ENCODE peak calls at places on chromosomes 11 and 22, in ten cellular contexts. B, E, M, Q, N, Y, R, X, T and V are unnamed samples.

GRCh38 chr11:126607374-126607773 is 251.9 kb downstream of the ST3GAL4 start:
- DNase-seq in B (peak), E (peak), M (peak), Q (no peak), N (peak), Y (peak), R (peak), X (no peak), T (peak), V (no peak)

GRCh38 chr22:44752285-44753188 is at the start of gene ARHGAP8:
- DNase-seq in B (no peak), E (no peak), M (no peak), Q (peak), N (peak), Y (no peak), R (peak), X (no peak), T (no peak), V (no peak)

GRCh38 chr11:121563003-121563402 is 110.2 kb upstream of the SORL1-AS1 start:
- DNase-seq in B (no peak), E (no peak), M (no peak), Q (no peak), N (no peak), Y (no peak), R (no peak), X (no peak), T (no peak), V (no peak)

GRCh38 chr11:128860571-128861361 is 6.3 kb downstream of the KCNJ1 start:
- DNase-seq in B (no peak), E (peak), M (peak), Q (no peak), N (no peak), Y (no peak), R (no peak), X (no peak), T (no peak), V (no peak)

GRCh38 chr22:42978453-42979103 is 36.4 kb downstream of the PACSIN2 start:
- DNase-seq in B (no peak), E (no peak), M (peak), Q (no peak), N (no peak), Y (no peak), R (no peak), X (no peak), T (peak), V (no peak)

GRCh38 chr11:11553595-11553994 is 68.2 kb downstream of the GALNT18 start:
- DNase-seq in B (no peak), E (no peak), M (no peak), Q (no peak), N (peak), Y (no peak), R (peak), X (no peak), T (no peak), V (no peak)

GRCh38 chr22:35229865-35230264 is 27.4 kb upstream of the HMGXB4 start:
- DNase-seq in B (no peak), E (no peak), M (no peak), Q (no peak), N (no peak), Y (no peak), R (no peak), X (no peak), T (no peak), V (no peak)

GRCh38 chr11:134512791-134513538 is 100.9 kb upstream of the B3GAT1 start:
- DNase-seq in B (no peak), E (no peak), M (no peak), Q (no peak), N (no peak), Y (no peak), R (no peak), X (no peak), T (peak), V (no peak)

GRCh38 chr11:33770236-33770635 is 4.1 kb downstream of the FBXO3 start:
- DNase-seq in B (no peak), E (no peak), M (no peak), Q (no peak), N (no peak), Y (no peak), R (no peak), X (no peak), T (no peak), V (no peak)

GRCh38 chr11:24521586-24521985 is 24.7 kb downstream of the LUZP2 start:
- DNase-seq in B (no peak), E (no peak), M (no peak), Q (no peak), N (no peak), Y (no peak), R (no peak), X (no peak), T (no peak), V (no peak)

GRCh38 chr22:43376765-43377485 is 33.8 kb upstream of the SCUBE1 start:
- DNase-seq in B (peak), E (no peak), M (no peak), Q (no peak), N (peak), Y (no peak), R (peak), X (no peak), T (peak), V (no peak)

GRCh38 chr22:30680998-30681770 is 13.5 kb upstream of the OSBP2 start:
- DNase-seq in B (peak), E (no peak), M (no peak), Q (no peak), N (no peak), Y (no peak), R (no peak), X (no peak), T (no peak), V (no peak)

GRCh38 chr11:44894217-44894617 is 56.5 kb downstream of the TP53I11 start:
- DNase-seq in B (peak), E (peak), M (peak), Q (peak), N (peak), Y (peak), R (peak), X (no peak), T (no peak), V (no peak)

GRCh38 chr22:43474161-43475101 is 62.6 kb downstream of the MPPED1 start:
- DNase-seq in B (peak), E (no peak), M (no peak), Q (peak), N (no peak), Y (no peak), R (no peak), X (no peak), T (no peak), V (no peak)

GRCh38 chr11:22244986-22245592 is 52.2 kb downstream of the ANO5 start:
- DNase-seq in B (peak), E (peak), M (peak), Q (no peak), N (peak), Y (peak), R (peak), X (no peak), T (no peak), V (no peak)

GRCh38 chr11:109347304-109347703 is 74.7 kb upstream of the C11orf87 start:
- DNase-seq in B (no peak), E (no peak), M (no peak), Q (no peak), N (no peak), Y (no peak), R (no peak), X (no peak), T (no peak), V (no peak)

GRCh38 chr11:34331329-34331728 is 26.5 kb downstream of the ABTB2 start:
- DNase-seq in B (no peak), E (peak), M (peak), Q (no peak), N (no peak), Y (no peak), R (no peak), X (no peak), T (no peak), V (no peak)

GRCh38 chr11:1623716-1624115 is 1.8 kb upstream of the KRTAP5-4 start:
- DNase-seq in B (no peak), E (no peak), M (no peak), Q (peak), N (no peak), Y (no peak), R (no peak), X (no peak), T (no peak), V (no peak)

GRCh38 chr11:96713301-96713700 is 323.5 kb downstream of the JRKL start:
- DNase-seq in B (no peak), E (no peak), M (no peak), Q (no peak), N (no peak), Y (no peak), R (no peak), X (no peak), T (no peak), V (no peak)

GRCh38 chr11:8260202-8260996 is 3.3 kb downstream of the LMO1 start:
- DNase-seq in B (no peak), E (no peak), M (no peak), Q (peak), N (no peak), Y (no peak), R (no peak), X (no peak), T (peak), V (no peak)

GRCh38 chr11:10072142-10072541 is 221.9 kb downstream of the SBF2 start:
- DNase-seq in B (no peak), E (no peak), M (peak), Q (no peak), N (no peak), Y (no peak), R (no peak), X (no peak), T (no peak), V (no peak)

GRCh38 chr22:47115518-47115890 is 353.1 kb downstream of the TBC1D22A start:
- DNase-seq in B (no peak), E (no peak), M (no peak), Q (no peak), N (no peak), Y (no peak), R (no peak), X (no peak), T (no peak), V (no peak)

GRCh38 chr11:71442880-71443279 is 5.3 kb downstream of the DHCR7 start:
- DNase-seq in B (no peak), E (no peak), M (no peak), Q (no peak), N (no peak), Y (no peak), R (no peak), X (no peak), T (peak), V (no peak)

GRCh38 chr11:131302831-131303230 is 67.6 kb upstream of the NTM start:
- DNase-seq in B (no peak), E (no peak), M (no peak), Q (no peak), N (no peak), Y (no peak), R (no peak), X (no peak), T (no peak), V (no peak)

GRCh38 chr11:79390923-79391322 is 49.9 kb downstream of the TENM4 start:
- DNase-seq in B (no peak), E (no peak), M (peak), Q (no peak), N (no peak), Y (no peak), R (no peak), X (no peak), T (no peak), V (no peak)

GRCh38 chr11:126172596-126173038 is 38.8 kb downstream of the RPUSD4 start:
- DNase-seq in B (peak), E (no peak), M (peak), Q (peak), N (no peak), Y (no peak), R (no peak), X (no peak), T (no peak), V (no peak)

GRCh38 chr22:44355688-44356070 is 42.9 kb upstream of the SHISAL1 start:
- DNase-seq in B (no peak), E (no peak), M (no peak), Q (peak), N (no peak), Y (no peak), R (no peak), X (no peak), T (peak), V (no peak)

GRCh38 chr11:119148855-119149370 is at the start of gene ABCG4:
- DNase-seq in B (peak), E (no peak), M (no peak), Q (no peak), N (peak), Y (no peak), R (no peak), X (no peak), T (no peak), V (no peak)

GRCh38 chr11:121265586-121265985 is 27.0 kb upstream of the SC5D start:
- DNase-seq in B (no peak), E (no peak), M (no peak), Q (no peak), N (no peak), Y (no peak), R (no peak), X (no peak), T (no peak), V (no peak)

GRCh38 chr11:69834811-69835800 is 15.9 kb upstream of the FGF3 start:
- DNase-seq in B (peak), E (no peak), M (no peak), Q (peak), N (no peak), Y (no peak), R (no peak), X (no peak), T (peak), V (no peak)

GRCh38 chr22:46746192-46746591 is 8.1 kb upstream of the CERK start:
- DNase-seq in B (no peak), E (no peak), M (no peak), Q (no peak), N (no peak), Y (no peak), R (no peak), X (no peak), T (no peak), V (no peak)

GRCh38 chr11:64854534-64855502 is 10.4 kb upstream of the CDC42BPG start:
- DNase-seq in B (peak), E (peak), M (peak), Q (peak), N (peak), Y (peak), R (peak), X (peak), T (peak), V (no peak)

GRCh38 chr22:44719586-44720368 is 17.8 kb downstream of the PRR5 start:
- DNase-seq in B (no peak), E (no peak), M (no peak), Q (no peak), N (peak), Y (peak), R (peak), X (no peak), T (no peak), V (no peak)

GRCh38 chr11:102422817-102423725 is 29.5 kb downstream of the TMEM123 start:
- DNase-seq in B (no peak), E (no peak), M (no peak), Q (no peak), N (no peak), Y (no peak), R (no peak), X (no peak), T (no peak), V (no peak)

GRCh38 chr22:22214819-22215329 is 29.7 kb upstream of the VPREB1 start:
- DNase-seq in B (no peak), E (no peak), M (no peak), Q (no peak), N (no peak), Y (no peak), R (no peak), X (no peak), T (no peak), V (no peak)

GRCh38 chr11:90310210-90310609 is 87.4 kb upstream of the CHORDC1 start:
- DNase-seq in B (no peak), E (no peak), M (no peak), Q (no peak), N (no peak), Y (no peak), R (no peak), X (no peak), T (no peak), V (no peak)

GRCh38 chr11:102312656-102313055 is 4.6 kb upstream of the BIRC3 start:
- DNase-seq in B (no peak), E (no peak), M (peak), Q (no peak), N (no peak), Y (peak), R (no peak), X (no peak), T (no peak), V (no peak)

GRCh38 chr22:43891360-43892182 is at the start of gene PNPLA5:
- DNase-seq in B (no peak), E (no peak), M (peak), Q (peak), N (no peak), Y (no peak), R (no peak), X (no peak), T (no peak), V (no peak)

GRCh38 chr22:45246060-45246985 is 5.6 kb upstream of the KIAA0930 start:
- DNase-seq in B (no peak), E (peak), M (peak), Q (no peak), N (no peak), Y (no peak), R (peak), X (no peak), T (no peak), V (no peak)

GRCh38 chr11:74311352-74311926 is at the start of gene P4HA3:
- DNase-seq in B (peak), E (no peak), M (peak), Q (peak), N (peak), Y (peak), R (peak), X (peak), T (no peak), V (no peak)
- TF ChIP-seq POLR2A in B (no peak), E (no peak), M (no peak), Q (no peak), N (peak), Y (no peak), R (no peak), X (no peak), T (no peak), V (no peak)

GRCh38 chr22:36364255-36365019 is 23.3 kb downstream of the MYH9 start:
- DNase-seq in B (no peak), E (no peak), M (no peak), Q (no peak), N (no peak), Y (peak), R (no peak), X (no peak), T (no peak), V (no peak)

GRCh38 chr22:36365020-36365411 is 22.8 kb downstream of the MYH9 start:
- DNase-seq in B (peak), E (no peak), M (peak), Q (no peak), N (peak), Y (peak), R (peak), X (no peak), T (no peak), V (no peak)

GRCh38 chr22:36362819-36363377 is 24.9 kb downstream of the MYH9 start:
- DNase-seq in B (no peak), E (no peak), M (no peak), Q (no peak), N (no peak), Y (peak), R (no peak), X (no peak), T (no peak), V (no peak)

GRCh38 chr22:36362077-36362476 is 25.7 kb downstream of the MYH9 start:
- DNase-seq in B (no peak), E (no peak), M (no peak), Q (no peak), N (no peak), Y (peak), R (no peak), X (no peak), T (no peak), V (no peak)

DNA sequence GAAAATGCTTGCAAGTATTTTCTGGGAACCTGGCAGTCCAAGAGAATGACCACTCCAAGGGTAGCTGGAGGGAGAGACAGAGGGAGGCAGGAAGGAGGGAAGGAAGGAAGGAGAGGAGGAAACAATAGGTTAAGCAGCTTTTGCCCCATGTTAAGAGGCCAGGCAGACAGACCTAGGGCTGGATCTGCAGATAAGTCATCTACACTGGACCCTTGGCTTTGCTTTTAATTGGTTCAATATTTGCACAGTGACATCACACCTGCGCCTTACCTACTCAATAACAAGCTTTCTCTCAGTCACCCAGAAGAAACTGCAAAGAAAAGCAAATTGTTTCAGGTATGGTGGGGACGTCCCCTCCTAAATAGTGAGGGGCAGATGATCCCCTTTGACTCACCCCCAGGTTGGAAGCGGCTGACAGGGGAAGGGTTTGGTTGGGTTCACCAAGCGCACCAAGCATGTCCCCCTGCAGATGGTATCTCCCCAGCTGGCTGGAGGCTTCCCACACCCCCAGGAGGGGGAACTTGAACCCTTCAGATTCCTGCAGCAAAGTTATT is 24.3 kb downstream of the MYH9 start:
- DNase-seq in B (no peak), E (no peak), M (no peak), Q (no peak), N (no peak), Y (peak), R (peak), X (no peak), T (no peak), V (no peak)
- TF ChIP-seq POLR2A in B (no peak), E (no peak), M (no peak), Q (no peak), N (no peak), Y (no peak), R (no peak), X (no peak), T (no peak), V (no peak)

GRCh38 chr11:50088231-50088630 is 55.6 kb downstream of the OR4C45 start:
- DNase-seq in B (no peak), E (no peak), M (no peak), Q (no peak), N (no peak), Y (no peak), R (no peak), X (no peak), T (no peak), V (no peak)
- TF ChIP-seq POLR2A in B (no peak), E (no peak), M (no peak), Q (no peak), N (no peak), Y (no peak), R (no peak), X (no peak), T (no peak), V (no peak)

GRCh38 chr11:60906132-60906972 is at the start of gene PRPF19:
- DNase-seq in B (peak), E (peak), M (peak), Q (peak), N (peak), Y (peak), R (peak), X (peak), T (peak), V (peak)
- TF ChIP-seq POLR2A in B (peak), E (peak), M (peak), Q (peak), N (peak), Y (peak), R (peak), X (peak), T (no peak), V (no peak)

GRCh38 chr11:47163898-47164297 is 12.8 kb downstream of the ARFGAP2 start:
- DNase-seq in B (no peak), E (no peak), M (no peak), Q (no peak), N (no peak), Y (no peak), R (no peak), X (no peak), T (no peak), V (no peak)

GRCh38 chr11:47165294-47165840 is 11.3 kb downstream of the ARFGAP2 start:
- DNase-seq in B (no peak), E (no peak), M (no peak), Q (no peak), N (no peak), Y (no peak), R (no peak), X (no peak), T (no peak), V (no peak)

GRCh38 chr11:47163198-47163597 is 13.5 kb downstream of the ARFGAP2 start:
- DNase-seq in B (no peak), E (no peak), M (no peak), Q (no peak), N (no peak), Y (no peak), R (no peak), X (no peak), T (no peak), V (no peak)

GRCh38 chr11:47164321-47164720 is 12.4 kb downstream of the ARFGAP2 start:
- DNase-seq in B (no peak), E (no peak), M (no peak), Q (no peak), N (no peak), Y (no peak), R (no peak), X (no peak), T (no peak), V (no peak)

DNA sequence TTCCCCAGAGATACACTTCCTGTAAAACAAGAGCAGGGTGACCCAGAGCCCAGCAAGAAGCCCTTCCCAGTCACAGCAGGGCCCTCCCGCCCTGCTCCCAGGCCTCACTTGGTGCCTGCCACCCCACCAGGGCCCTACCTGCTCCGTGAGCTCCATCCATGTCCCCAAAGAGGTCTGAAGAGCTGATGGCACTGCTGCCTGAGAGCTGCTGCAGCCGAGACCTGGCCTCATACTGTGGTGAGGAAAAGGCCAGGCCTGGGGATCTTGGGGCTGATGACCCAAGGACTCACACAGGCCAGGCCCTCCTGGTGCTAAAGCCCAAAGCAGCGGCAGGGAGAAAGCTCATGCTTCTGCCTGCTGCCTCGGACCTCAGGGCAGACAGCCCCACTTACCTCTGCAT is 10.3 kb downstream of the ARFGAP2 start:
- DNase-seq in B (no peak), E (no peak), M (no peak), Q (no peak), N (no peak), Y (no peak), R (no peak), X (no peak), T (no peak), V (no peak)
- TF ChIP-seq POLR2A in B (no peak), E (no peak), M (no peak), Q (no peak), N (no peak), Y (no peak), R (no peak), X (no peak), T (no peak), V (no peak)